ENCODE peak calls at places on chromosomes 12 and 14, in four cellular contexts. G is Peyer's patch, A is transverse colon, C is ovary. Q is an unnamed sample.

GRCh38 chr14:104734991-104735779 is 11.2 kb downstream of the ADSS1 start:
- DNase-seq in C (no peak), G (no peak), A (no peak), Q (no peak)

GRCh38 chr12:100755186-100755585 is 39.4 kb upstream of the ANO4 start:
- DNase-seq in A (no peak), C (no peak), G (no peak), Q (no peak)

GRCh38 chr12:65875635-65876034 is 51.4 kb downstream of the HMGA2 start:
- DNase-seq in C (peak; percentile 41), A (no peak), G (no peak), Q (no peak)

GRCh38 chr14:92287987-92288386 is 35.0 kb upstream of the SLC24A4 start:
- DNase-seq in C (no peak), A (peak; percentile 13), G (no peak), Q (no peak)

GRCh38 chr12:83472772-83473171 is 786.1 kb downstream of the TMTC2 start:
- DNase-seq in C (no peak), G (no peak), A (no peak), Q (no peak)

GRCh38 chr14:70525691-70526090 is 9.1 kb downstream of the ADAM20 start:
- DNase-seq in C (no peak), A (no peak), G (no peak), Q (no peak)

GRCh38 chr14:75452324-75452723 is 24.5 kb downstream of the JDP2 start:
- DNase-seq in G (no peak), C (no peak), A (no peak), Q (no peak)

GRCh38 chr14:95483843-95484165 is 32.6 kb downstream of the SYNE3 start:
- DNase-seq in A (no peak), C (no peak), G (no peak), Q (no peak)

GRCh38 chr12:67014642-67015041 is 254.5 kb upstream of the CAND1 start:
- DNase-seq in G (no peak), A (no peak), C (no peak), Q (no peak)
- TF ChIP-seq POLR2A in G (no peak), A (no peak), C (no peak), Q (no peak)

GRCh38 chr14:45359766-45360165 is 106.8 kb upstream of the MIS18BP1 start:
- DNase-seq in C (no peak), A (no peak), G (no peak), Q (no peak)

GRCh38 chr14:45362505-45362904 is 109.5 kb upstream of the MIS18BP1 start:
- DNase-seq in C (no peak), A (no peak), G (no peak), Q (no peak)

GRCh38 chr14:45361727-45362126 is 108.7 kb upstream of the MIS18BP1 start:
- DNase-seq in A (no peak), G (no peak), C (no peak), Q (no peak)

DNA sequence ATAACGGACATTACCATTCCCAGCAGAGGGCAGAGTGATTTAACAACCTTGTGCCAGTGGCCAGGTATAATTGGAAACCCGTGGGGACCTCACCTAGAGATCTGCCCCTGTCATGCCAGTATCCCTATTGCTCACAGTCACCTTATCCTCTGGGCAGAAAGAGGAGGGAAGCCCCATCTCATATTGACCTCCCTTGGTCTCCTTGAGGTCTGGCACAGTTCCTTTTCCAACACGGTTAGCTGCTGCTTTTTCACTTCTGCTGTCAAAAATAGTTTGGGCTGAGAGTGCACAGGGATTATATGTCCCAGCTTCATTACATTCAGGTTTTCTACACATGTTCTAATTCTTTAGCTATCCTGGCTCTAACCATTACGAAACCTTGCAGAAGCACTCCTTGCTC is 111.6 kb upstream of the MIS18BP1 start:
- DNase-seq in C (no peak), G (no peak), A (no peak), Q (no peak)
- TF ChIP-seq CTCF in C (no peak), G (no peak), A (no peak), Q (no peak)

GRCh38 chr12:103929051-103929908 is 930 bp upstream of the HSP90B1 start:
- DNase-seq in A (peak; percentile 83), C (peak; percentile 86), G (peak; percentile 78), Q (peak; percentile 96)
- TF ChIP-seq POLR2A in A (peak; percentile 68), C (peak; percentile 85), G (peak; percentile 62), Q (peak; percentile 74)

DNA sequence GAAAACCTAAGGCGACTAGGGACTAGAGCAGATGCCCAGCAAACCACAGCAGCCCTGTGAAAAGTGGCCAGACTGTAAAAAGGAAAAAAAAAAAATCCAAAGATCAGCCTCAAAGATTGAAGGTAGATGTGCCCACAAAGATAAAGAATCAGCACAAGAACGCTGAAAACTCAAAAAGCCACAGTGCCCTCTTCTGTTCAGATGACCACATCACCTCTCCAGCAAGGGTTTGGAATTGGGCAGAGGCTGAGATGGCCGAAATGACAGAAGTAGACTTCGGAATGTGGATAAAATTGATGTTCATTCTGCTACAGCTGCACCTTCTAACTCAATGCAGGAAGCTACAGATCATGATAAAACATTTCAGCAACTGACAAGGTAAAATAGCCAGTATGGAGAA is 154.4 kb downstream of the GPHN start:
- DNase-seq in C (no peak), A (no peak), G (no peak), Q (peak; percentile 11)
- TF ChIP-seq CTCF in C (no peak), A (no peak), G (peak; percentile 12), Q (no peak)